ENCODE peak calls at places on chromosomes 5 and 9, in seven cellular contexts. L is fibroblast of lung, V is coronary artery, F is fibroblast of mammary gland, Y is sigmoid colon, P is astrocyte of the spinal cord, M is psoas muscle. A is an unnamed sample.
A peak's percentile ranks its signal among the peaks of the same experiment; 100 is the strongest.

GRCh38 chr5:53330491-53330890 is 149.9 kb upstream of the FST start:
- DNase-seq in Y (no peak), L (no peak), P (no peak), V (no peak), M (no peak), F (no peak), A (no peak)

GRCh38 chr5:66633754-66634153 is 37.6 kb downstream of the MAST4 start:
- DNase-seq in L (no peak), P (no peak), Y (no peak), M (no peak), F (no peak), V (no peak), A (no peak)

GRCh38 chr5:171272996-171273970 is 35.8 kb upstream of the TLX3 start:
- DNase-seq in M (no peak), V (no peak), L (peak; percentile 26), Y (no peak), F (peak; percentile 25), P (peak; percentile 16), A (peak; percentile 45)

GRCh38 chr9:16417749-16418148 is 452.7 kb downstream of the BNC2 start:
- DNase-seq in P (peak; percentile 87), F (peak; percentile 80), Y (no peak), M (no peak), L (peak; percentile 70), V (no peak), A (no peak)

GRCh38 chr9:129109952-129110739 is 447 bp downstream of the CRAT start:
- DNase-seq in L (peak; percentile 12), Y (peak; percentile 74), F (peak; percentile 28), P (no peak), V (peak; percentile 85), M (peak; percentile 57), A (no peak)

GRCh38 chr5:180095545-180095944 is 24.0 kb upstream of the RNF130 start:
- DNase-seq in P (no peak), L (no peak), Y (no peak), V (no peak), M (no peak), F (no peak), A (peak; percentile 7)

GRCh38 chr5:58502032-58502431 is 10.8 kb downstream of the GAPT start:
- DNase-seq in P (no peak), Y (no peak), F (no peak), V (no peak), L (no peak), M (no peak), A (no peak)

GRCh38 chr9:131831380-131832165 is 91.7 kb upstream of the RAPGEF1 start:
- DNase-seq in P (no peak), L (no peak), Y (no peak), V (no peak), F (no peak), M (no peak), A (no peak)

GRCh38 chr5:181170237-181170830 is 22.9 kb downstream of the OR2V2 start:
- DNase-seq in F (no peak), P (no peak), M (no peak), V (no peak), Y (no peak), L (no peak), A (no peak)

GRCh38 chr5:181170996-181171395 is 23.6 kb downstream of the OR2V2 start:
- DNase-seq in V (no peak), L (no peak), P (peak; percentile 57), M (no peak), Y (no peak), F (no peak), A (no peak)

GRCh38 chr5:181171782-181172181 is 24.4 kb downstream of the OR2V2 start:
- DNase-seq in P (no peak), V (no peak), F (no peak), Y (no peak), L (no peak), M (no peak), A (no peak)

GRCh38 chr5:181173420-181174342 is 26.3 kb downstream of the OR2V2 start:
- DNase-seq in P (peak; percentile 67), Y (no peak), F (peak; percentile 92), L (no peak), V (no peak), M (no peak), A (peak; percentile 94)

DNA sequence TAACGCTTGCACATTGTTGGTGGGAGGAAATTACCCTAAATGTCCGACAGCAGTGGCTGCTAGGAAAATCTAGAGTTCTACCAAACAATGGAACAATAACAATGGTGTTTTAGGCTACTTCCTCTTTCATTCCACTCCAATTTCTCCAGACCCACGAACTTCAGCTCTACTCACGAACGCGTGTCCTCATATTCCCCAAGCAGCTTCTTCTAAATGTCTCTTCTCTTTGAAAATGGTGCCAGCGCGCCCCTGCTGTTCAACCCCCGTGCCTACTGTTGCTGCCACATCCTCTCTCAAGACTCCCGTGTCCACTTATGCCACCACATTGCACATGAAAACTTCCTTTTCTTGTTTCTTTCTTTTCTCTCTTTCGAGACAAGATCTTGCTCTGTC is 25.6 kb downstream of the OR2V2 start:
- DNase-seq in L (no peak), V (no peak), Y (no peak), P (no peak), M (no peak), F (peak; percentile 70), A (no peak)
- H3K4me3 ChIP-seq in L (no peak overlapping the region), V (no peak overlapping the region), Y (no peak overlapping the region), P (peak overlapping the region; percentile 14), M (peak overlapping the region; percentile 5), F (peak overlapping the region; percentile 38), A (no peak overlapping the region)

GRCh38 chr5:15183520-15183919 is 311.9 kb upstream of the ANKH start:
- DNase-seq in M (no peak), V (no peak), L (no peak), Y (no peak), P (peak; percentile 1), F (peak; percentile 5), A (peak; percentile 5)
- TF ChIP-seq CTCF in M (no peak), V (no peak), L (peak; percentile 28), Y (no peak), P (peak; percentile 21), F (peak; percentile 28), A (peak; percentile 32)

DNA sequence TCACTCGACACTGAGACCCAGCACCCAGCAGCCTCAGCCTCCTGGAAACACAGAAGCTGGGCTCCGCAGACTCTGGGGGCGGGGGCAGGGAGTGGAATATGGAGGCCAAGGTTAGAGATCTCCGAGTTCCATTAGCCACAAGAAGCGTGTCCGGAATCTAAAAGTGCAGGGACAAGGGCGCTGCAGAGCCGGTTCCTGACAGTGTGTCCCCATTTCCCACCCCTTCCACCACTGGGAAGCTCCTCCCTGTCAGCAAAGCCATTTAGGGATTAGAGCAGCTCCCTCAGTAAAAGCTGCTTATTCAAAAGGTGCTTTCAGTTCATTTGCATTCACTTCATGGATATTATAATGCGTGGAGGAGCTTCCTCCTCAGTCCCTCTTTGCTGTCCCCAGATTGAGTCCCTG is 74.1 kb upstream of the HSPA9 start:
- DNase-seq in P (no peak), F (no peak), L (no peak), M (no peak), V (no peak), Y (no peak), A (no peak)
- H3K4me3 ChIP-seq in P (no peak overlapping the region), F (no peak overlapping the region), L (no peak overlapping the region), M (no peak overlapping the region), V (no peak overlapping the region), Y (no peak overlapping the region), A (no peak overlapping the region)

GRCh38 chr5:87582149-87582548 is 169.4 kb upstream of the CCNH start:
- DNase-seq in V (no peak), M (no peak), P (no peak), L (no peak), F (no peak), Y (no peak), A (no peak)
- TF ChIP-seq CTCF in V (no peak), M (no peak), P (no peak), L (no peak), F (no peak), Y (no peak), A (no peak)

GRCh38 chr5:139765409-139766217 is 30.0 kb upstream of the PSD2 start:
- DNase-seq in M (peak; percentile 80), V (peak; percentile 85), F (peak; percentile 60), L (peak; percentile 70), P (peak; percentile 73), Y (peak; percentile 81), A (peak; percentile 79)

GRCh38 chr5:139765040-139765408 is 30.6 kb upstream of the PSD2 start:
- DNase-seq in V (no peak), F (no peak), L (no peak), M (no peak), P (no peak), Y (no peak), A (no peak)

GRCh38 chr5:139763584-139764249 is 31.9 kb upstream of the PSD2 start:
- DNase-seq in L (no peak), M (no peak), P (no peak), V (no peak), Y (no peak), F (no peak), A (no peak)

GRCh38 chr5:139762624-139763170 is 32.9 kb upstream of the PSD2 start:
- DNase-seq in V (no peak), F (no peak), L (no peak), P (no peak), M (no peak), Y (no peak), A (no peak)

DNA sequence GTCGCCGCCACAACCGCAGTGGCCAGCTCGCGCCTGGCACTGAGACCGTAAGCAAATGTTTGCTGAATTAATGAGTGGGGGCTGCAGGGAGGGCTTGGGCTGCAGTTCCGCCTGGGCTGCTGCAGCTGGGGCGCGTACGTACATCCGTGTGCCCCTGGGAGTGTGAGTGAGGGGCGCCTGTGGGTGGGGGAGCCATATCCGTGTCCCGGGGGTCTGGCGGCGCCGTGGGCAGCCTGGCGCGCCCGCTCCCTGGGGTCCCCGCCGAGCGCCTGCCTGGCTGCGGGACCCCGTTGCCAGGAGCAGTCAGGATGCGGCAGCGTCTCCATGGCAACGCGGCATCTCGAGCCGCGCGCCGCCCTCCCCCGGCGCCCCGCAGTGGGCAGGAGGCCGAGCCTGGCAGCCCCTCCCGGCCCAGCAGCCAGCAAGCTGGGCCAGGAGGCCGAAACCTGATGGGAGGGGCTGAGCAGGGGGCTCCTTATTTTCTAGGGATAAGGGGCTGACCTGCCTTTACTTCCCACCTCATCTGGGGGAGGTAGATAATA is 31.3 kb upstream of the PSD2 start:
- DNase-seq in M (no peak), L (no peak), P (peak; percentile 23), F (no peak), V (no peak), Y (no peak), A (peak; percentile 38)
- H3K4me3 ChIP-seq in M (no peak overlapping the region), L (no peak overlapping the region), P (no peak overlapping the region), F (no peak overlapping the region), V (no peak overlapping the region), Y (no peak overlapping the region), A (no peak overlapping the region)

DNA sequence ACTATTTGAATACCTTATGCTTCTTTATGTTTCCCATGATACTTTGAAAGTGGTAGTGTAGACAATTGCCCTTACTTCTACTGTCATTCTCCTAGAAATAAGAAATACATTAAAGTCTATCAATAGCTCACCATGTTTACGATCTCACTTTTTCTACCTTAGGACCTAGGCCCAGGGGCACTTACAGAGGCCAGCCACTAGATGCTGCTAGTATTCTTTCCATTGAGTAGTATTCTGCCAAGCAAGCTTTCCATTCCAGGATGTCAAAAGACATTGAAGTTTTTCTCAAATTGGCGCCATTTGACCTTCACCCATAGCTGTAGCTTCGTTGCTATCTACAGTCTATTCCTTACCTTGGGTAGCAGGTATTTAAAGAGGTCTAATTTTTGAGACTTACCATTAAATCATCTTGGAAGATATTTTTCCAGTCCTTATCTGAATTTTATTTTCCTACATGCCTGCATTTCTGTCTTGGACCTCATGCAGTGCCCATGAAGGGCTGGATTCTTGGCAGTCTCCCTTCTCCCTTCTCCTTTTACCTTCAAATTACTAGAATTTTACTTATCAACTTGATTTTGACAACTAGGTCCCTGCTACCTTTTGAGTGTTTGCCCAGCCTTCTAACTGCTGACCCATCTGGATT is 246.0 kb upstream of the NUDT12 start:
- DNase-seq in P (peak; percentile 69), F (peak; percentile 45), V (no peak), Y (no peak), M (no peak), L (peak; percentile 73), A (peak; percentile 44)
- TF ChIP-seq CTCF in P (peak; percentile 100), F (peak; percentile 95), V (peak; percentile 48), Y (peak; percentile 79), M (peak; percentile 53), L (peak; percentile 100), A (peak; percentile 93)

A was measured in cardiac fibroblast.